ENCODE peak calls at places on chromosomes 13 and 19, in five cellular contexts. L is omental fat pad; X is IMR-90; D is activated T-cell treated with anti-CD3 and anti-CD28 coated beads for 1 hour; C is stimulated activated CD4-positive, alpha-beta T cell treated with anti-CD3 and anti-CD28 coated beads, TNF-alpha, amount 100 ng/mL, for 48 hours. N is an unnamed sample.

GRCh38 chr13:51034906-51035305 is 76.2 kb downstream of the C13orf42 start:
- DNase-seq in L (no peak), X (no peak), D (no peak), C (no peak), N (no peak)

GRCh38 chr13:100176781-100177389 is 88.0 kb downstream of the PCCA start:
- DNase-seq in L (no peak), X (peak), D (no peak), C (no peak), N (peak)

GRCh38 chr19:55482128-55482961 is 2.6 kb upstream of the NAT14 start:
- DNase-seq in L (no peak), X (no peak), D (no peak), C (no peak), N (no peak)

GRCh38 chr13:114068723-114069322 is 63.6 kb downstream of the RASA3 start:
- DNase-seq in L (no peak), X (peak), D (no peak), C (no peak), N (peak)

GRCh38 chr19:51511353-51511752 is 9.8 kb upstream of the SIGLEC12 start:
- DNase-seq in L (no peak), X (no peak), D (no peak), C (no peak), N (no peak)

GRCh38 chr13:102374726-102375125 is 27.1 kb downstream of the FGF14 start:
- DNase-seq in L (no peak), X (no peak), D (no peak), C (no peak), N (no peak)

GRCh38 chr13:105377452-105377851 is 1158.0 kb downstream of the EFNB2 start:
- DNase-seq in L (no peak), X (no peak), D (no peak), C (no peak), N (no peak)

GRCh38 chr13:31638577-31638976 is 100.7 kb upstream of the RXFP2 start:
- DNase-seq in L (no peak), X (peak), D (no peak), C (no peak), N (peak)

GRCh38 chr13:101018720-101019119 is 344.1 kb upstream of the TMTC4 start:
- DNase-seq in L (no peak), X (peak), D (no peak), C (no peak), N (peak)

GRCh38 chr13:25840261-25840660 is 211.6 kb downstream of the SHISA2 start:
- DNase-seq in L (no peak), X (no peak), D (no peak), C (no peak), N (no peak)